ENCODE peak calls at places on chromosomes 13 and 19, in seven cellular contexts. One of them, this sample, is unnamed.

GRCh38 chr19:11538232-11539036 is at the start of gene CNN1:
- DNase-seq in uterus: peak
- DNase-seq in endodermal cell: peak
- DNase-seq in spleen: no peak
- DNase-seq in HFF-Myc: no peak
- DNase-seq in lower lobe of right lung: no peak
- DNase-seq in left lung: no peak
- DNase-seq in this sample: peak

GRCh38 chr13:39417643-39418042 is 185.3 kb downstream of the LHFPL6 start:
- DNase-seq in spleen: no peak
- DNase-seq in HFF-Myc: peak
- DNase-seq in endodermal cell: peak
- DNase-seq in uterus: no peak
- DNase-seq in lower lobe of right lung: no peak
- DNase-seq in left lung: no peak
- DNase-seq in this sample: peak

GRCh38 chr13:39682310-39682709 is 26.8 kb downstream of the COG6 start:
- DNase-seq in lower lobe of right lung: no peak
- DNase-seq in uterus: no peak
- DNase-seq in HFF-Myc: no peak
- DNase-seq in left lung: no peak
- DNase-seq in spleen: no peak
- DNase-seq in endodermal cell: no peak
- DNase-seq in this sample: no peak

GRCh38 chr19:5915782-5916165 is 1.7 kb downstream of the CAPS start:
- DNase-seq in left lung: no peak
- DNase-seq in spleen: no peak
- DNase-seq in endodermal cell: no peak
- DNase-seq in lower lobe of right lung: no peak
- DNase-seq in HFF-Myc: no peak
- DNase-seq in uterus: no peak
- DNase-seq in this sample: no peak

GRCh38 chr13:40384976-40385857 is 281.2 kb downstream of the FOXO1 start:
- DNase-seq in uterus: no peak
- DNase-seq in left lung: no peak
- DNase-seq in spleen: no peak
- DNase-seq in lower lobe of right lung: no peak
- DNase-seq in HFF-Myc: no peak
- DNase-seq in endodermal cell: no peak
- DNase-seq in this sample: no peak

GRCh38 chr13:25874064-25874737 is 177.6 kb downstream of the SHISA2 start:
- DNase-seq in uterus: no peak
- DNase-seq in lower lobe of right lung: no peak
- DNase-seq in spleen: no peak
- DNase-seq in left lung: no peak
- DNase-seq in HFF-Myc: no peak
- DNase-seq in endodermal cell: no peak
- DNase-seq in this sample: no peak

GRCh38 chr19:11168568-11168967 is 13.0 kb upstream of the SPC24 start:
- DNase-seq in spleen: no peak
- DNase-seq in left lung: no peak
- DNase-seq in uterus: no peak
- DNase-seq in lower lobe of right lung: no peak
- DNase-seq in endodermal cell: no peak
- DNase-seq in HFF-Myc: peak
- DNase-seq in this sample: no peak

GRCh38 chr19:17847538-17848366 is at the start of gene JAK3:
- DNase-seq in HFF-Myc: no peak
- DNase-seq in lower lobe of right lung: peak
- DNase-seq in uterus: no peak
- DNase-seq in spleen: peak
- DNase-seq in left lung: peak
- DNase-seq in endodermal cell: peak
- DNase-seq in this sample: peak

GRCh38 chr13:37306778-37307544 is 201.5 kb upstream of the CSNK1A1L start:
- DNase-seq in spleen: no peak
- DNase-seq in left lung: no peak
- DNase-seq in lower lobe of right lung: no peak
- DNase-seq in endodermal cell: no peak
- DNase-seq in uterus: no peak
- DNase-seq in HFF-Myc: peak
- DNase-seq in this sample: no peak

GRCh38 chr19:7554990-7555864 is 19.7 kb downstream of the PNPLA6 start:
- DNase-seq in lower lobe of right lung: peak
- DNase-seq in HFF-Myc: no peak
- DNase-seq in left lung: no peak
- DNase-seq in endodermal cell: peak
- DNase-seq in uterus: no peak
- DNase-seq in spleen: no peak
- DNase-seq in this sample: peak

GRCh38 chr19:6466526-6467248 is 2.6 kb downstream of the CRB3 start:
- DNase-seq in left lung: no peak
- DNase-seq in lower lobe of right lung: no peak
- DNase-seq in endodermal cell: no peak
- DNase-seq in spleen: no peak
- DNase-seq in uterus: no peak
- DNase-seq in HFF-Myc: no peak
- DNase-seq in this sample: no peak

GRCh38 chr19:17303167-17303939 is at the start of gene ABHD8:
- DNase-seq in lower lobe of right lung: peak
- DNase-seq in uterus: peak
- DNase-seq in spleen: peak
- DNase-seq in left lung: peak
- DNase-seq in HFF-Myc: peak
- DNase-seq in endodermal cell: peak
- DNase-seq in this sample: no peak

GRCh38 chr13:93029536-93029935 is 197.1 kb upstream of the GPC6 start:
- DNase-seq in uterus: no peak
- DNase-seq in lower lobe of right lung: no peak
- DNase-seq in left lung: no peak
- DNase-seq in HFF-Myc: no peak
- DNase-seq in spleen: no peak
- DNase-seq in endodermal cell: no peak
- DNase-seq in this sample: no peak

GRCh38 chr19:7676376-7676775 is 514 bp upstream of the MCEMP1 start:
- DNase-seq in HFF-Myc: no peak
- DNase-seq in lower lobe of right lung: peak
- DNase-seq in left lung: no peak
- DNase-seq in endodermal cell: no peak
- DNase-seq in uterus: no peak
- DNase-seq in spleen: peak
- DNase-seq in this sample: no peak

GRCh38 chr13:40586886-40587285 is 79.6 kb downstream of the FOXO1 start:
- DNase-seq in lower lobe of right lung: no peak
- DNase-seq in left lung: no peak
- DNase-seq in endodermal cell: no peak
- DNase-seq in spleen: no peak
- DNase-seq in HFF-Myc: no peak
- DNase-seq in uterus: no peak
- DNase-seq in this sample: no peak

GRCh38 chr19:3783660-3784584 is 2.3 kb downstream of the MATK start:
- DNase-seq in HFF-Myc: no peak
- DNase-seq in endodermal cell: peak
- DNase-seq in uterus: no peak
- DNase-seq in left lung: peak
- DNase-seq in spleen: peak
- DNase-seq in lower lobe of right lung: no peak
- DNase-seq in this sample: no peak

GRCh38 chr13:112671359-112671758 is 18.5 kb upstream of the ATP11A start:
- DNase-seq in spleen: no peak
- DNase-seq in HFF-Myc: no peak
- DNase-seq in uterus: peak
- DNase-seq in left lung: no peak
- DNase-seq in endodermal cell: peak
- DNase-seq in lower lobe of right lung: peak
- DNase-seq in this sample: no peak

GRCh38 chr19:34253711-34254551 is 423 bp upstream of the GARRE1 start:
- DNase-seq in lower lobe of right lung: peak
- DNase-seq in left lung: peak
- DNase-seq in spleen: peak
- DNase-seq in HFF-Myc: no peak
- DNase-seq in endodermal cell: peak
- DNase-seq in uterus: peak
- DNase-seq in this sample: peak

GRCh38 chr19:1580382-1580781 is 12.3 kb upstream of the MEX3D start:
- DNase-seq in uterus: no peak
- DNase-seq in spleen: no peak
- DNase-seq in HFF-Myc: no peak
- DNase-seq in endodermal cell: no peak
- DNase-seq in lower lobe of right lung: no peak
- DNase-seq in left lung: no peak
- DNase-seq in this sample: no peak

GRCh38 chr13:111361046-111361872 is 40.8 kb downstream of the TEX29 start:
- DNase-seq in HFF-Myc: no peak
- DNase-seq in left lung: no peak
- DNase-seq in spleen: peak
- DNase-seq in endodermal cell: no peak
- DNase-seq in lower lobe of right lung: no peak
- DNase-seq in uterus: no peak
- DNase-seq in this sample: no peak

GRCh38 chr13:111359930-111360329 is 39.5 kb downstream of the TEX29 start:
- DNase-seq in left lung: no peak
- DNase-seq in uterus: no peak
- DNase-seq in HFF-Myc: no peak
- DNase-seq in spleen: no peak
- DNase-seq in endodermal cell: peak
- DNase-seq in lower lobe of right lung: no peak
- DNase-seq in this sample: no peak

GRCh38 chr13:111360452-111360851 is 40.0 kb downstream of the TEX29 start:
- DNase-seq in endodermal cell: no peak
- DNase-seq in left lung: no peak
- DNase-seq in spleen: no peak
- DNase-seq in uterus: no peak
- DNase-seq in lower lobe of right lung: no peak
- DNase-seq in HFF-Myc: no peak
- DNase-seq in this sample: no peak

GRCh38 chr13:111361873-111362648 is 41.6 kb downstream of the TEX29 start:
- DNase-seq in endodermal cell: no peak
- DNase-seq in spleen: peak
- DNase-seq in uterus: no peak
- DNase-seq in HFF-Myc: no peak
- DNase-seq in left lung: no peak
- DNase-seq in lower lobe of right lung: no peak
- DNase-seq in this sample: peak

GRCh38 chr13:111359237-111359915 is 38.9 kb downstream of the TEX29 start:
- DNase-seq in endodermal cell: peak
- DNase-seq in HFF-Myc: no peak
- DNase-seq in lower lobe of right lung: no peak
- DNase-seq in uterus: no peak
- DNase-seq in spleen: no peak
- DNase-seq in left lung: no peak
- DNase-seq in this sample: no peak
- TF ChIP-seq CTCF in endodermal cell: peak
- TF ChIP-seq CTCF in HFF-Myc: no peak
- TF ChIP-seq CTCF in lower lobe of right lung: no peak
- TF ChIP-seq CTCF in uterus: no peak
- TF ChIP-seq CTCF in spleen: no peak
- TF ChIP-seq CTCF in left lung: no peak
- TF ChIP-seq CTCF in this sample: peak

GRCh38 chr13:44575035-44575434 is 1.1 kb downstream of the TSC22D1 start:
- DNase-seq in left lung: no peak
- DNase-seq in uterus: no peak
- DNase-seq in HFF-Myc: no peak
- DNase-seq in lower lobe of right lung: no peak
- DNase-seq in spleen: no peak
- DNase-seq in endodermal cell: no peak
- DNase-seq in this sample: no peak

GRCh38 chr13:44574466-44574855 is 1.7 kb downstream of the TSC22D1 start:
- DNase-seq in left lung: no peak
- DNase-seq in uterus: no peak
- DNase-seq in HFF-Myc: no peak
- DNase-seq in spleen: no peak
- DNase-seq in endodermal cell: no peak
- DNase-seq in lower lobe of right lung: no peak
- DNase-seq in this sample: no peak

GRCh38 chr13:44575741-44576395 is at the start of gene TSC22D1:
- DNase-seq in HFF-Myc: no peak
- DNase-seq in spleen: peak
- DNase-seq in left lung: peak
- DNase-seq in lower lobe of right lung: peak
- DNase-seq in uterus: peak
- DNase-seq in endodermal cell: peak
- DNase-seq in this sample: no peak

GRCh38 chr13:44573790-44574465 is 2.2 kb downstream of the TSC22D1 start:
- DNase-seq in lower lobe of right lung: no peak
- DNase-seq in HFF-Myc: peak
- DNase-seq in spleen: no peak
- DNase-seq in left lung: peak
- DNase-seq in endodermal cell: peak
- DNase-seq in uterus: no peak
- DNase-seq in this sample: no peak

GRCh38 chr13:44573071-44573470 is 3.1 kb downstream of the TSC22D1 start:
- DNase-seq in left lung: no peak
- DNase-seq in uterus: no peak
- DNase-seq in spleen: no peak
- DNase-seq in endodermal cell: peak
- DNase-seq in HFF-Myc: no peak
- DNase-seq in lower lobe of right lung: no peak
- DNase-seq in this sample: no peak
- TF ChIP-seq CTCF in left lung: no peak
- TF ChIP-seq CTCF in uterus: no peak
- TF ChIP-seq CTCF in spleen: no peak
- TF ChIP-seq CTCF in endodermal cell: peak
- TF ChIP-seq CTCF in HFF-Myc: no peak
- TF ChIP-seq CTCF in lower lobe of right lung: no peak
- TF ChIP-seq CTCF in this sample: no peak

GRCh38 chr13:87810391-87810801 is 139.2 kb downstream of the SLITRK5 start:
- DNase-seq in endodermal cell: peak
- DNase-seq in left lung: no peak
- DNase-seq in spleen: peak
- DNase-seq in HFF-Myc: no peak
- DNase-seq in uterus: no peak
- DNase-seq in lower lobe of right lung: no peak
- DNase-seq in this sample: peak
- TF ChIP-seq CTCF in endodermal cell: peak
- TF ChIP-seq CTCF in left lung: no peak
- TF ChIP-seq CTCF in spleen: no peak
- TF ChIP-seq CTCF in HFF-Myc: no peak
- TF ChIP-seq CTCF in uterus: no peak
- TF ChIP-seq CTCF in lower lobe of right lung: no peak
- TF ChIP-seq CTCF in this sample: peak

DNA sequence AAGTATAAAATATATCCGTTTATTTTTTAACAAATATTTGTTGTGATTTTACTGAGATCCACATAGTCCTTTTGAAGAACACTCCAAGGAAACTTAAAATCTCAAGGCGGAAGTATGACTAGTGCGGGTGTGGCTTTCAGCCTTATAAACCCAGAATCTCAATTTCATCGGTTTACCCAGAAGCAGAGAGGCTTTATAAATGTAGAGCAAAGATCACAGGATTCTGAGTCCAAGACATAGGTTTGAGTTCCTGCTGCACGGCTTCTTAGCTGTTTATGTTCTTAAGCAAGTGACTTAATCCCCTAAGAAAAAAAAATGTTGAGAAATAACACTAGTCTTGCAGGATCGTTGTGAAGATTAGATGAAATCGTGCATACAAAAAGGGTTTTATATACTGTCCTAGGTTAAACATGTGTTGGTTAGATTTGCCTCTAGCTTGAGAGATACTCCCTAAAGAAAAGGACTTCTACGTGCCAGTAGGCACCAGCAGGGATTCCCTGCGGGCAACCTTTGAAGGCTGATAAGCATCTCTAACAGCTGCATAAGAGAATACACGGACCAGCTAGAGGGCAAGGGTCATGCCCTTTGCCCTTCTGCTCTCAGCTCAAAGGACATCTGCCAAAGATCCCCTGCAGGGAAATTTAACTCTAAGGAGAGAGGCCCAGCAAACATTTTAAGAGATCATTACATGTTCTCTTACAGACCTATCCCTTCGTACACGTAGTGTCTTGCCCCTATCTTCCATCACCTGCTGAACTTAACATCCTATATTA is 130.4 kb upstream of the MIR17HG start:
- DNase-seq in lower lobe of right lung: no peak
- DNase-seq in spleen: no peak
- DNase-seq in endodermal cell: peak
- DNase-seq in HFF-Myc: no peak
- DNase-seq in uterus: no peak
- DNase-seq in left lung: no peak
- DNase-seq in this sample: no peak
- TF ChIP-seq CTCF in lower lobe of right lung: no peak
- TF ChIP-seq CTCF in spleen: no peak
- TF ChIP-seq CTCF in endodermal cell: no peak
- TF ChIP-seq CTCF in HFF-Myc: no peak
- TF ChIP-seq CTCF in uterus: no peak
- TF ChIP-seq CTCF in left lung: no peak
- TF ChIP-seq CTCF in this sample: no peak

This sample was measured in H1.